ENCODE peak calls at places on chromosomes 3 and 15, in ten cellular contexts. J, I, Q, O, S, Y, A, K, L and R are unnamed samples.

GRCh38 chr15:71921191-71921590 is 110.8 kb downstream of the NR2E3 start:
- DNase-seq in I (no peak), J (no peak), K (no peak), S (no peak), Y (no peak), O (no peak), A (no peak), L (no peak), Q (no peak), R (no peak)

GRCh38 chr3:195001261-195001660 is 269.7 kb downstream of the XXYLT1 start:
- DNase-seq in Q (no peak), Y (no peak), O (no peak), A (no peak), I (no peak), J (no peak), L (no peak), K (no peak), S (peak), R (no peak)

GRCh38 chr3:72155391-72156064 is 370.6 kb upstream of the PROK2 start:
- DNase-seq in Q (peak), S (peak), I (peak), O (no peak), L (no peak), A (peak), Y (no peak), J (peak), K (peak), R (peak)

GRCh38 chr3:99114565-99115291 is 213.2 kb upstream of the DCBLD2 start:
- DNase-seq in Y (no peak), I (no peak), A (peak), S (no peak), Q (no peak), J (no peak), L (no peak), O (no peak), K (no peak), R (no peak)

GRCh38 chr3:63344676-63345075 is 66.6 kb downstream of the SYNPR start:
- DNase-seq in S (no peak), A (no peak), J (no peak), K (no peak), Y (no peak), I (no peak), L (no peak), Q (no peak), O (no peak), R (no peak)

GRCh38 chr3:185649414-185649813 is 63.3 kb downstream of the SENP2 start:
- DNase-seq in O (no peak), I (no peak), J (no peak), A (no peak), K (no peak), L (no peak), S (peak), Q (no peak), Y (no peak), R (no peak)

GRCh38 chr3:176873261-176873660 is 324.0 kb downstream of the TBL1XR1 start:
- DNase-seq in Q (no peak), L (no peak), S (no peak), K (no peak), O (no peak), I (no peak), J (no peak), Y (no peak), A (no peak), R (no peak)

GRCh38 chr15:49827311-49827710 is 206.5 kb downstream of the DTWD1 start:
- DNase-seq in O (no peak), I (no peak), Q (no peak), Y (no peak), A (no peak), J (peak), K (no peak), S (no peak), L (no peak), R (no peak)

GRCh38 chr3:152910211-152910610 is 75.3 kb downstream of the P2RY1 start:
- DNase-seq in O (no peak), K (no peak), I (no peak), S (no peak), L (no peak), A (peak), Y (no peak), J (no peak), Q (no peak), R (no peak)

GRCh38 chr3:110711851-110712396 is 359.7 kb upstream of the NECTIN3 start:
- DNase-seq in A (no peak), S (no peak), O (no peak), K (no peak), Q (no peak), Y (no peak), I (no peak), J (no peak), L (no peak), R (no peak)

GRCh38 chr3:88219138-88219792 is 69.5 kb downstream of the C3orf38 start:
- DNase-seq in S (no peak), A (peak), I (peak), Y (no peak), O (no peak), J (no peak), K (peak), L (peak), Q (peak), R (peak)

GRCh38 chr15:58440181-58440910 is 8.6 kb downstream of the LIPC start:
- DNase-seq in Q (no peak), O (no peak), Y (no peak), A (no peak), L (peak), K (peak), I (no peak), S (peak), J (peak), R (peak)

GRCh38 chr15:69288531-69289311 is 10.0 kb upstream of the PAQR5 start:
- DNase-seq in Q (no peak), Y (no peak), L (no peak), S (no peak), J (no peak), I (no peak), A (no peak), O (no peak), K (no peak), R (no peak)

GRCh38 chr15:40477703-40478269 is 7.0 kb downstream of the CHST14 start:
- DNase-seq in S (peak), K (no peak), J (no peak), A (no peak), Q (no peak), L (no peak), I (no peak), O (no peak), Y (no peak), R (peak)

GRCh38 chr3:98013428-98014349 is 21.4 kb downstream of the GABRR3 start:
- DNase-seq in O (no peak), S (no peak), Y (no peak), K (no peak), Q (no peak), J (no peak), A (no peak), I (no peak), L (no peak), R (no peak)

GRCh38 chr3:158961911-158962310 is 160.1 kb downstream of the MFSD1 start:
- DNase-seq in J (no peak), Q (no peak), I (no peak), K (no peak), O (no peak), A (no peak), S (no peak), L (no peak), Y (no peak), R (no peak)

GRCh38 chr3:47004369-47005211 is 25.1 kb downstream of the NBEAL2 start:
- DNase-seq in O (peak), S (peak), I (no peak), A (no peak), Q (no peak), K (no peak), Y (no peak), J (peak), L (no peak), R (no peak)

GRCh38 chr3:66565301-66565700 is 64.5 kb upstream of the LRIG1 start:
- DNase-seq in K (no peak), Q (no peak), J (no peak), S (no peak), A (no peak), Y (no peak), O (no peak), L (no peak), I (no peak), R (no peak)

GRCh38 chr15:64905119-64905831 is 6.4 kb upstream of the ANKDD1A start:
- DNase-seq in J (peak), K (peak), I (peak), S (peak), Q (peak), Y (peak), A (peak), O (peak), L (peak), R (peak)

GRCh38 chr15:101020945-101021344 is 101.8 kb downstream of the LRRK1 start:
- DNase-seq in L (no peak), S (peak), Y (peak), J (peak), K (peak), Q (no peak), O (no peak), A (peak), I (no peak), R (no peak)

GRCh38 chr15:58568157-58568571 is 136.4 kb downstream of the LIPC start:
- DNase-seq in Y (peak), L (no peak), A (no peak), S (no peak), J (no peak), Q (peak), K (peak), I (no peak), O (no peak), R (peak)

GRCh38 chr15:91517491-91518200 is 335.9 kb upstream of the SLCO3A1 start:
- DNase-seq in J (no peak), S (no peak), K (no peak), Q (no peak), I (no peak), Y (no peak), O (no peak), A (no peak), L (no peak), R (no peak)

GRCh38 chr3:63029326-63029725 is 154.1 kb upstream of the CADPS start:
- DNase-seq in S (no peak), I (no peak), O (no peak), J (no peak), L (no peak), A (no peak), Y (no peak), Q (no peak), K (no peak), R (no peak)

GRCh38 chr3:53804697-53805462 is 41.3 kb downstream of the CHDH start:
- DNase-seq in A (no peak), I (no peak), Y (no peak), K (no peak), O (no peak), S (peak), J (peak), L (no peak), Q (no peak), R (no peak)

GRCh38 chr15:70140543-70141375 is 43.0 kb upstream of the TLE3 start:
- DNase-seq in J (no peak), K (peak), A (no peak), O (peak), Q (no peak), L (no peak), I (no peak), S (no peak), Y (no peak), R (peak)

GRCh38 chr3:114376516-114376915 is 82.7 kb downstream of the TIGIT start:
- DNase-seq in O (no peak), S (no peak), J (no peak), A (no peak), Y (no peak), I (no peak), Q (no peak), L (no peak), K (no peak), R (no peak)

GRCh38 chr3:188607810-188608209 is 453.9 kb downstream of the LPP start:
- DNase-seq in Q (no peak), I (no peak), L (no peak), A (no peak), S (no peak), Y (no peak), J (no peak), O (no peak), K (no peak), R (no peak)

GRCh38 chr3:180116658-180117057 is 79.9 kb upstream of the PEX5L start:
- DNase-seq in J (no peak), S (no peak), Q (no peak), A (no peak), I (no peak), O (no peak), L (no peak), K (no peak), Y (no peak), R (no peak)

GRCh38 chr3:13549513-13550256 is 760 bp downstream of the FBLN2 start:
- DNase-seq in J (no peak), K (no peak), Q (no peak), A (no peak), Y (no peak), L (no peak), I (no peak), S (no peak), O (no peak), R (no peak)

GRCh38 chr3:59006791-59007517 is 42.9 kb downstream of the CFAP20DC start:
- DNase-seq in A (no peak), O (no peak), S (peak), I (no peak), Q (no peak), L (peak), Y (no peak), K (no peak), J (no peak), R (peak)

GRCh38 chr3:193620650-193621049 is 27.6 kb downstream of the OPA1 start:
- DNase-seq in L (no peak), O (no peak), K (no peak), S (no peak), Q (no peak), I (no peak), Y (no peak), A (no peak), J (no peak), R (no peak)

GRCh38 chr3:55128201-55128870 is 200.5 kb upstream of the LRTM1 start:
- DNase-seq in S (no peak), O (no peak), Q (no peak), K (no peak), I (no peak), L (no peak), A (no peak), J (peak), Y (no peak), R (no peak)

GRCh38 chr3:101544181-101544850 is 17.4 kb upstream of the TRMT10C start:
- DNase-seq in Y (no peak), O (no peak), L (no peak), S (no peak), Q (no peak), J (no peak), A (no peak), K (no peak), I (no peak), R (no peak)

GRCh38 chr3:71226565-71227281 is 356.8 kb downstream of the FOXP1 start:
- DNase-seq in S (no peak), Q (peak), I (no peak), Y (no peak), A (no peak), L (peak), K (no peak), J (no peak), O (no peak), R (no peak)

DNA sequence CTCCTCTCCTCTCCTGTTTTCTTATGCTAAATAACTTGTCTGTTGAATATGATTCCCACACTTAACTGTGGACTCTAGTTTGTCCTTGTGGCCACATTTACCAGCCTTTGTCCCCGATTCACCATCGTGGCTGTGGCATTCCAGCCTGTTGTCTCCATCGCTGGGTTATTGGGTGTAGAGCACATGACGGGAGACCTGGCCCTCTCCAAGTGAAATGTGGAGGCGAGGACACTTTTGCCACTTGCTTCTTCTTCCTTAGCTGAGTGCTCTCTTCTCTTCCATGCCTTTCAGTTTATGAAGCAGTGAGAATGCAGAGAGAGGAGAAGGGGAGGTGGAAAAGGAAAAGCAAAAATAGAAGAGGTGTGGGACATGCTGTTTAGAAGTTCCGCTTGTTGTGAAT is 61.5 kb upstream of the SAMMSON start:
- DNase-seq in A (no peak), S (no peak), I (no peak), J (no peak), O (no peak), Q (no peak), Y (no peak), K (no peak), L (no peak), R (no peak)
- TF ChIP-seq POLR2A in A (no peak), S (no peak), I (no peak), J (no peak), O (no peak), Q (no peak), Y (no peak), K (no peak), L (no peak), R (no peak)

GRCh38 chr15:31327674-31328424 is 1.2 kb downstream of the KLF13 start:
- DNase-seq in J (peak), O (peak), A (peak), Q (peak), S (peak), L (peak), Y (no peak), K (peak), I (peak), R (peak)
- TF ChIP-seq POLR2A in J (peak), O (peak), A (no peak), Q (peak), S (no peak), L (peak), Y (peak), K (no peak), I (peak), R (peak)

GRCh38 chr3:196632033-196632751 is 7.3 kb upstream of the NRROS start:
- DNase-seq in S (peak), O (peak), A (peak), L (peak), Q (peak), J (peak), Y (no peak), I (peak), K (peak), R (peak)

GRCh38 chr3:196636369-196637349 is 2.8 kb upstream of the NRROS start:
- DNase-seq in L (no peak), Q (no peak), A (no peak), J (no peak), S (no peak), K (no peak), Y (no peak), I (no peak), O (no peak), R (no peak)

GRCh38 chr3:196633658-196634151 is 5.8 kb upstream of the NRROS start:
- DNase-seq in S (no peak), Q (no peak), J (no peak), L (no peak), A (no peak), K (no peak), O (no peak), Y (no peak), I (no peak), R (no peak)

GRCh38 chr3:196634224-196634623 is 5.3 kb upstream of the NRROS start:
- DNase-seq in S (no peak), J (no peak), K (no peak), L (peak), I (no peak), A (no peak), Y (no peak), O (no peak), Q (peak), R (no peak)

GRCh38 chr3:196634851-196635250 is 4.6 kb upstream of the NRROS start:
- DNase-seq in I (no peak), O (no peak), L (no peak), S (no peak), K (no peak), Q (no peak), Y (no peak), A (no peak), J (no peak), R (no peak)
- TF ChIP-seq POLR2A in I (no peak), O (no peak), L (no peak), S (no peak), K (no peak), Q (no peak), Y (no peak), A (no peak), J (no peak), R (no peak)

DNA sequence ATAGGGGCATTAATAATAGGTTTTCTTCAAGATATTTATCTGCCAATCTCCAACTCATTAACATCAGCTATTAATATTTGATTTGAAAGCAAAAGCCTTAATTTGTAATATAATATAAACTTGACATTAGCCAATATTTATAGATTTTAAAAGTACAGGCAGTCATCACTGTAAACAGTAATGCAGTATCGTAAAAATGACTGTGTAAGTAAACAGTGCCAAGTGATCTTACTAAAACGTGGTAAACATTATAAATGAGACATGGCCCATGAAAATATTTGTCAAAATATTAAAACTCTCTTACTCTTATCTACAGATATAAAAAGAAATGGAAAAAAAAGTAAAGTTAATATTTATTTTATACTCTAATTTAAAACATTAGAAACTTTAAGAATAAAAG is 101.6 kb upstream of the EPHA6 start:
- DNase-seq in Q (no peak), A (no peak), Y (no peak), L (no peak), K (no peak), S (no peak), O (no peak), J (no peak), I (no peak), R (no peak)
- TF ChIP-seq POLR2A in Q (no peak), A (no peak), Y (no peak), L (no peak), K (no peak), S (no peak), O (no peak), J (no peak), I (no peak), R (no peak)

DNA sequence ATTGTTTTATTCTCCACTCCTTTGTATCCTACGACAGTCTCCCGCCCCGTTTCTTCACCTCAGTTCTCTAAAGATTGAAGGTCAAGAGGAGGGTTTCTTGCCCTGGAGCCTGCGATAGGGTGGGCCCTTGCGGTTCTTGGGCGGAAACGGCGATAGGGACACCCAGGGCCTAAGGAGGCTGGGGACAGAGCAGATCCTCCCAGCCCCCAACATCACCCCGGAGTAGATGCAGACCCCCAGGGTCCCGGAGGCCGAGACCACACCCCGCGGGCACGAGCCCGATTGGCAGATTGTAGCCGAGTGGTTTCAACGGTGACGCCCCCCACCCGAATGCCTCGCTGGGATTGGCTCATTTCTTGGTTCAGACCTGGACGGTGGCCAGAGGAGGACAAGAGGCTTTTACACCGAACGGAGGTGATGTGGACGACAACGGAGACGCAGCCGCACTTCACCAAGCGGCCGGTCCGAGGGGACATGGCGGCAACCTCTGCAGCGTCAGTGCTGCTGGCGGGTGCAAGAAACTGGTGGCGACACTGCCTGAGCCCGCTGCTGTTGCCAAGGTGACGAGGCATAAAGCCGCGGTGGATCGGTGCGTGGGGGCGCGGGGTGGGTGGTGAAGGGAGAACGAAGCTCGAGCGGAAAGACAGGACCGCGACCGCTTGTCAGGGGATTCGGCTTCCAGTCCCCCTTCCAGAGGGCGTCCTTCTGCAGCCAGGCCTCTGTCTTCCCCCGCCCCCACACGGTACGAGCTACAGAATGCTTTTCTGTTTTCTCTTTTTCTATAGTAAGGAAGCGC is 19.0 kb upstream of the MCF2L2 start:
- DNase-seq in S (peak), K (peak), J (peak), Q (peak), L (peak), O (peak), A (peak), Y (peak), I (peak), R (peak)
- TF ChIP-seq POLR2A in S (no peak), K (no peak), J (no peak), Q (peak), L (peak), O (peak), A (no peak), Y (peak), I (no peak), R (peak)

GRCh38 chr3:39141211-39141995 is 12.0 kb downstream of the CSRNP1 start:
- DNase-seq in K (peak), A (no peak), S (peak), Y (no peak), Q (peak), J (peak), I (peak), O (peak), L (no peak), R (peak)
- TF ChIP-seq POLR2A in K (no peak), A (no peak), S (no peak), Y (no peak), Q (peak), J (no peak), I (no peak), O (peak), L (no peak), R (peak)

DNA sequence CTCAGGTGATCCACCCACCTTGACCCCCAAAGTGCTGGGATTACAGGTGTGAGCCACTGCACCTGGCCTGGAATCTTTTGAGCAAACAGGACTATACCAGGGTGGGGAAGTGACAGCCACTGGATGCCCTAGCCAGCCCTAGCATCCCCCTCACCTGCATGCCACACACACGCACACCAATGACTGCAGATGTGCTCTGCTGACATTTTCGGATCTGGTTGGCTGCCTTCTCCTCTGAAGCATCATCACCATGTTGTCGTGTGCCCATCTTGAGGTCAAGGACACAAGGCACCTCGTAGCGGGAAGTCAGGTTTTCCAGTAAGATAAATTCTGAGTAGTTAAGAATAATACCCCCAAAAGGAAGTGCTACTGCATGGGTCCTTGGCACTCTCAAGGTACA is 3.7 kb upstream of the NCKIPSD start:
- DNase-seq in O (no peak), L (no peak), Y (no peak), A (no peak), I (no peak), K (no peak), Q (no peak), J (no peak), S (no peak), R (no peak)
- TF ChIP-seq POLR2A in O (no peak), L (no peak), Y (no peak), A (no peak), I (no peak), K (no peak), Q (no peak), J (no peak), S (no peak), R (no peak)